ENCODE peak calls at places on chromosomes 2 and 18, in five cellular contexts. M, J, L, F and P are unnamed samples.

GRCh38 chr2:223591596-223591995 is 10.6 kb downstream of the SCG2 start:
- DNase-seq in J (no peak), M (no peak), F (no peak), L (no peak), P (no peak)

GRCh38 chr2:159029936-159030335 is 61.5 kb downstream of the TANC1 start:
- DNase-seq in J (no peak), L (no peak), F (no peak), M (no peak), P (no peak)

GRCh38 chr2:10712186-10712809 is 9.1 kb upstream of the ATP6V1C2 start:
- DNase-seq in F (no peak), L (no peak), J (no peak), M (no peak), P (no peak)

GRCh38 chr2:232816656-232817055 is 40.3 kb upstream of the KCNJ13 start:
- DNase-seq in L (no peak), J (no peak), M (no peak), F (no peak), P (no peak)

GRCh38 chr2:107728586-107728985 is 98.1 kb upstream of the RGPD4 start:
- DNase-seq in L (no peak), F (no peak), J (no peak), M (no peak), P (no peak)

GRCh38 chr2:236662231-236663160 is 92.9 kb downstream of the ACKR3 start:
- DNase-seq in J (no peak), L (no peak), F (no peak), M (no peak), P (no peak)

GRCh38 chr2:19358242-19359020 is at the start of gene OSR1:
- DNase-seq in M (peak), J (no peak), L (peak), F (peak), P (no peak)

GRCh38 chr2:232323328-232323650 is 55.3 kb upstream of the ALPP start:
- DNase-seq in M (no peak), F (no peak), L (no peak), J (no peak), P (no peak)

GRCh38 chr2:119879502-119879901 is 119.8 kb downstream of the PTPN4 start:
- DNase-seq in F (no peak), L (no peak), J (no peak), M (no peak), P (no peak)

GRCh38 chr2:58266211-58266610 is 25.1 kb upstream of the FANCL start:
- DNase-seq in J (no peak), M (no peak), L (no peak), F (no peak), P (no peak)

GRCh38 chr2:206766057-206766930 is 888 bp downstream of the FASTKD2 start:
- DNase-seq in M (no peak), F (no peak), L (no peak), J (no peak), P (no peak)

GRCh38 chr2:138997849-138998517 is 217.8 kb upstream of the NXPH2 start:
- DNase-seq in L (no peak), J (no peak), M (no peak), F (no peak), P (no peak)

GRCh38 chr2:216126943-216127342 is 17.8 kb downstream of the XRCC5 start:
- DNase-seq in F (no peak), J (no peak), L (no peak), M (no peak), P (no peak)

GRCh38 chr2:72033636-72034035 is 114.0 kb downstream of the CYP26B1 start:
- DNase-seq in M (no peak), L (peak), F (no peak), J (no peak), P (no peak)

GRCh38 chr2:76870581-76870980 is 651.6 kb downstream of the LRRTM4 start:
- DNase-seq in L (no peak), M (no peak), J (no peak), F (no peak), P (no peak)

GRCh38 chr2:27798948-27799645 is 27.6 kb downstream of the MRPL33 start:
- DNase-seq in J (peak), M (no peak), F (peak), L (peak), P (no peak)

GRCh38 chr18:70422061-70422965 is 133.5 kb downstream of the SOCS6 start:
- DNase-seq in F (peak), M (no peak), L (no peak), J (peak), P (peak)

GRCh38 chr2:15511686-15512085 is 49.4 kb downstream of the NBAS start:
- DNase-seq in F (no peak), L (no peak), J (no peak), M (no peak), P (no peak)

GRCh38 chr2:70985956-70986355 is 7.5 kb downstream of the ANKRD53 start:
- DNase-seq in L (no peak), F (no peak), M (no peak), J (no peak), P (no peak)

GRCh38 chr18:21335927-21336488 is 94.0 kb downstream of the GREB1L start:
- DNase-seq in M (no peak), L (no peak), J (no peak), F (no peak), P (no peak)

GRCh38 chr18:26556573-26556972 is 8.2 kb upstream of the KCTD1 start:
- DNase-seq in J (no peak), M (no peak), L (no peak), F (no peak), P (no peak)

GRCh38 chr2:11697103-11697871 is 27.3 kb upstream of the NTSR2 start:
- DNase-seq in J (peak), M (no peak), F (peak), L (no peak), P (peak)

GRCh38 chr2:207149253-207150213 is 16.2 kb downstream of the KLF7 start:
- DNase-seq in L (no peak), M (peak), J (no peak), F (no peak), P (no peak)

GRCh38 chr2:88707003-88707402 is 15.5 kb downstream of the RPIA start:
- DNase-seq in M (no peak), J (no peak), F (no peak), L (no peak), P (no peak)

GRCh38 chr18:49972535-49972934 is 159.2 kb upstream of the ACAA2 start:
- DNase-seq in L (no peak), M (no peak), F (no peak), J (no peak), P (no peak)

GRCh38 chr2:239441261-239441701 is 40.5 kb upstream of the HDAC4 start:
- DNase-seq in J (no peak), L (no peak), M (no peak), F (no peak), P (no peak)

GRCh38 chr2:38097611-38098350 is 21.8 kb upstream of the CYP1B1 start:
- DNase-seq in F (no peak), J (no peak), L (no peak), M (no peak), P (no peak)

GRCh38 chr2:24761866-24762265 is 31.3 kb downstream of the PTRHD1 start:
- DNase-seq in J (no peak), L (no peak), F (no peak), M (no peak), P (no peak)

GRCh38 chr18:55275042-55275897 is 312.7 kb downstream of the TCF4 start:
- DNase-seq in F (peak), L (no peak), J (peak), M (peak), P (no peak)

GRCh38 chr2:128584296-128584900 is 265.7 kb upstream of the HS6ST1 start:
- DNase-seq in L (no peak), M (no peak), F (no peak), J (no peak), P (no peak)

GRCh38 chr18:58394607-58395425 is 234.1 kb downstream of the ALPK2 start:
- DNase-seq in J (no peak), L (no peak), M (no peak), F (no peak), P (no peak)

GRCh38 chr2:162710282-162710891 is 128.2 kb downstream of the KCNH7 start:
- DNase-seq in M (no peak), F (peak), J (no peak), L (no peak), P (no peak)

GRCh38 chr2:219165058-219165930 is 4.5 kb downstream of the SLC23A3 start:
- DNase-seq in M (no peak), J (no peak), F (no peak), L (no peak), P (no peak)

GRCh38 chr18:55588001-55588875 is at the start of gene TCF4:
- DNase-seq in J (no peak), F (peak), M (peak), L (peak), P (no peak)

GRCh38 chr2:191833356-191833755 is 13.5 kb downstream of the CAVIN2 start:
- DNase-seq in J (no peak), F (no peak), M (no peak), L (no peak), P (no peak)

GRCh38 chr2:191836471-191836852 is 10.4 kb downstream of the CAVIN2 start:
- DNase-seq in J (no peak), F (no peak), L (no peak), M (no peak), P (no peak)

GRCh38 chr2:191835100-191835499 is 11.8 kb downstream of the CAVIN2 start:
- DNase-seq in F (no peak), M (no peak), L (no peak), J (no peak), P (no peak)

GRCh38 chr2:191836853-191837769 is 9.8 kb downstream of the CAVIN2 start:
- DNase-seq in L (no peak), M (no peak), F (no peak), J (no peak), P (no peak)

GRCh38 chr2:191835539-191836350 is 11.1 kb downstream of the CAVIN2 start:
- DNase-seq in M (no peak), F (no peak), J (no peak), L (no peak), P (no peak)
- TF ChIP-seq CTCF in M (no peak), F (no peak), J (no peak), L (no peak), P (no peak)

DNA sequence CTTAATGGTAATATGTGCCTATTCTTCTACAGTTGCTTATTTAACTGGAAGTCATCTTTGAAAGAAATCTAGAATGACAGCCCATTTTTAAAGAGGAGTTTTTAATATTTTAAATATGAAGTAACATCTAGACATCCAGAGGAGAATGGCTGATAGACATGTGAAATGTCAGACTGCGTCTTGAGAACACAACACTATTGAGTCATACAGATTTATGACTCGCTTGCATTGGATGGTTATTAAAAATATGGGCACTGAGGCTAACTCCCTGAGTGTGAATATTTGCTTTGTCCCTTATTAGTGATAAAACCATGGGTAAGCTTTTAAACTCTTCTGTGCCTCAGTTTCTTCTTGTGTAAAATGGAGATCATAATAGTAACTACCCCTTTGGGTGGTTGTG is 22.9 kb downstream of the TDRD15 start:
- DNase-seq in M (no peak), J (no peak), F (no peak), L (no peak), P (no peak)
- TF ChIP-seq CTCF in M (no peak), J (no peak), F (no peak), L (no peak), P (no peak)

GRCh38 chr2:233834378-233834777 is 20.0 kb downstream of the HJURP start:
- DNase-seq in M (no peak), J (no peak), L (no peak), F (no peak), P (no peak)

GRCh38 chr2:233832414-233832813 is 21.9 kb downstream of the HJURP start:
- DNase-seq in L (no peak), J (no peak), M (no peak), F (no peak), P (no peak)

GRCh38 chr2:233831011-233831721 is 23.2 kb downstream of the HJURP start:
- DNase-seq in F (no peak), M (no peak), J (no peak), L (no peak), P (no peak)

GRCh38 chr2:233831861-233832260 is 22.5 kb downstream of the HJURP start:
- DNase-seq in L (no peak), J (no peak), M (no peak), F (no peak), P (no peak)

GRCh38 chr2:233832869-233833812 is 21.2 kb downstream of the HJURP start:
- DNase-seq in F (peak), L (no peak), J (no peak), M (no peak), P (no peak)
- TF ChIP-seq CTCF in F (peak), L (no peak), J (no peak), M (no peak), P (no peak)

DNA sequence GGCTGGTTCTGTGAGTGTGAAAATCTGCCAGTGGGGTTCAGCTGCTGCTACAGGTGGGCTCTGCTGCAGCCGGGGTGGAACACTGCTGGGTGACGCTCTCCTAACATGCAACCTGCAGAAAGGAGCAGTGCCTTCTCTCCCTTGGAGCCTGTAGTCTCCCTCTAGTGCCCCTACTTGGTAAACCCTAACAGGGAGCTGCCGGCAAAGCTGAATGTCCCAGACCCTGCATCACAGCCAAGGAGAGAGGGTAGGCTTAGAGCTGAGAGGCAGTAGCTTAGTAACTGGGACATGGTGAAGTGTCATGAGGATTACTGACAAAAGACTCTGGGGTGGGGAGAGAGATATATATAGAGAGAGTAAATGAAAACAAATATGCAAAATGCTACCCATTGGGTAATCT is 9.8 kb downstream of the NCAPH start:
- DNase-seq in L (no peak), M (no peak), F (peak), J (no peak), P (no peak)
- TF ChIP-seq CTCF in L (no peak), M (peak), F (no peak), J (no peak), P (no peak)

GRCh38 chr2:196479350-196479749 is 160.2 kb upstream of the CCDC150 start:
- DNase-seq in L (no peak), J (no peak), F (no peak), M (no peak), P (no peak)
- TF ChIP-seq CTCF in L (no peak), J (no peak), F (no peak), M (no peak), P (no peak)